ENCODE peak calls at places on chromosomes 5 and 9, in nine cellular contexts. T is GM12891, O is breast epithelium, K is prostate gland, Q is SK-N-MC, W is HL-60, E is GM12878, I is HCT116, L is sigmoid colon. S is an unnamed sample.

GRCh38 chr5:90381213-90381929 is 28.2 kb downstream of the CETN3 start:
- DNase-seq in E (no peak), L (no peak), I (no peak), O (no peak), T (no peak), Q (no peak), K (no peak), W (no peak), S (no peak)

GRCh38 chr9:21465859-21466518 is 16.1 kb downstream of the IFNE start:
- DNase-seq in W (peak; percentile 16), E (no peak), Q (peak; percentile 56), L (no peak), K (peak; percentile 18), O (no peak), I (peak; percentile 61), T (no peak), S (no peak)

GRCh38 chr5:140076788-140077187 is 33.7 kb upstream of the NRG2 start:
- DNase-seq in W (no peak), I (no peak), L (no peak), K (no peak), T (no peak), E (no peak), Q (no peak), O (no peak), S (no peak)

GRCh38 chr5:160315968-160316367 is 3.6 kb upstream of the CCNJL start:
- DNase-seq in E (no peak), O (no peak), W (peak; percentile 30), L (no peak), T (no peak), I (peak; percentile 68), K (peak; percentile 39), Q (no peak), S (no peak)

GRCh38 chr5:38319486-38319885 is 61.1 kb downstream of the EGFLAM start:
- DNase-seq in T (no peak), E (no peak), O (no peak), I (no peak), L (no peak), W (no peak), K (no peak), Q (no peak), S (no peak)

GRCh38 chr5:57441557-57441956 is 41.1 kb downstream of the ACTBL2 start:
- DNase-seq in T (no peak), W (no peak), L (no peak), E (no peak), K (no peak), Q (peak; percentile 68), I (no peak), O (no peak), S (no peak)

GRCh38 chr5:139438707-139439012 is 665 bp downstream of the DNAJC18 start:
- DNase-seq in Q (no peak), I (no peak), W (no peak), E (no peak), T (no peak), L (peak; percentile 48), O (no peak), K (no peak), S (no peak)

GRCh38 chr5:38339446-38339845 is 81.1 kb downstream of the EGFLAM start:
- DNase-seq in L (no peak), K (no peak), O (no peak), I (no peak), E (no peak), Q (no peak), W (no peak), T (no peak), S (no peak)

GRCh38 chr9:111926421-111926875 is 29.8 kb downstream of the UGCG start:
- DNase-seq in K (no peak), T (peak; percentile 42), L (peak; percentile 69), O (no peak), W (peak; percentile 75), E (peak; percentile 86), Q (peak; percentile 97), I (no peak), S (peak; percentile 47)

GRCh38 chr5:172877496-172878260 is 43.6 kb downstream of the ERGIC1 start:
- DNase-seq in O (no peak), K (no peak), Q (no peak), I (no peak), E (no peak), W (peak; percentile 16), T (no peak), L (no peak), S (no peak)

GRCh38 chr9:72858089-72858912 is 94.6 kb downstream of the ALDH1A1 start:
- DNase-seq in T (no peak), K (no peak), E (no peak), W (no peak), Q (no peak), L (no peak), I (no peak), O (no peak), S (no peak)
- TF ChIP-seq POLR2AphosphoS5 in T (no peak), K (no peak), E (no peak), W (no peak), Q (no peak), L (no peak), I (no peak), O (no peak), S (no peak)

GRCh38 chr5:54705994-54706616 is 188.5 kb downstream of the SNX18 start:
- DNase-seq in W (no peak), I (no peak), K (no peak), T (no peak), Q (no peak), L (no peak), O (no peak), E (no peak), S (no peak)

GRCh38 chr5:54703091-54703490 is 185.5 kb downstream of the SNX18 start:
- DNase-seq in W (no peak), L (peak; percentile 73), E (no peak), T (no peak), I (no peak), O (no peak), K (no peak), Q (no peak), S (no peak)

GRCh38 chr5:54703568-54704255 is 186.2 kb downstream of the SNX18 start:
- DNase-seq in O (no peak), K (no peak), Q (no peak), I (no peak), L (no peak), T (no peak), E (no peak), W (no peak), S (no peak)

GRCh38 chr5:54704825-54705224 is 187.3 kb downstream of the SNX18 start:
- DNase-seq in T (no peak), L (no peak), E (no peak), O (no peak), Q (no peak), I (no peak), K (no peak), W (no peak), S (no peak)

GRCh38 chr5:54704341-54704740 is 186.8 kb downstream of the SNX18 start:
- DNase-seq in Q (no peak), K (no peak), O (no peak), W (no peak), L (no peak), I (no peak), T (no peak), E (no peak), S (no peak)
- TF ChIP-seq POLR2AphosphoS5 in Q (no peak), K (no peak), O (no peak), W (no peak), L (no peak), I (no peak), T (no peak), E (no peak), S (no peak)

GRCh38 chr5:102579379-102579778 is 80.6 kb upstream of the SLCO6A1 start:
- DNase-seq in O (no peak), L (no peak), T (no peak), W (no peak), E (no peak), I (no peak), Q (no peak), K (no peak), S (no peak)

GRCh38 chr5:102581011-102581410 is 82.2 kb upstream of the SLCO6A1 start:
- DNase-seq in E (no peak), I (no peak), W (no peak), T (no peak), Q (no peak), K (no peak), O (no peak), L (no peak), S (no peak)

GRCh38 chr5:102583663-102584062 is 84.9 kb upstream of the SLCO6A1 start:
- DNase-seq in L (no peak), Q (no peak), E (no peak), I (peak; percentile 16), K (no peak), T (no peak), W (no peak), O (no peak), S (no peak)

GRCh38 chr5:102578362-102578761 is 79.6 kb upstream of the SLCO6A1 start:
- DNase-seq in W (no peak), O (no peak), T (no peak), Q (no peak), I (no peak), E (no peak), K (no peak), L (no peak), S (no peak)

GRCh38 chr5:102582706-102583105 is 83.9 kb upstream of the SLCO6A1 start:
- DNase-seq in Q (no peak), I (no peak), T (no peak), W (no peak), O (no peak), K (no peak), L (no peak), E (no peak), S (no peak)
- TF ChIP-seq POLR2AphosphoS5 in Q (no peak), I (no peak), T (no peak), W (no peak), O (no peak), K (no peak), L (no peak), E (no peak), S (no peak)

GRCh38 chr9:104895572-104895971 is 32.4 kb downstream of the ABCA1 start:
- DNase-seq in T (no peak), K (no peak), I (no peak), E (no peak), O (no peak), L (no peak), W (no peak), Q (no peak), S (no peak)
- TF ChIP-seq POLR2AphosphoS5 in T (no peak), K (no peak), I (no peak), E (no peak), O (no peak), L (no peak), W (no peak), Q (no peak), S (no peak)